ENCODE peak calls at places on chromosomes 3 and 15, in ten cellular contexts. N is heart right ventricle, H is T-helper 17 cell, R is MG63, Q is heart left ventricle, V is fibroblast of lung, Z is neural progenitor cell, O is neuronal stem cell, E is left ventricle myocardium inferior, A is spleen. U is an unnamed sample. For H3K9me3, the result is how much of the 10 kb centered on the place peaks cover.

GRCh38 chr3:69865920-69866679 is 126.8 kb downstream of the MITF start:
- DNase-seq in Q (no peak), O (no peak), V (no peak), N (peak), H (no peak), Z (peak), E (peak), R (no peak), A (no peak), U (no peak)

GRCh38 chr15:96035091-96035490 is 295.4 kb upstream of the NR2F2 start:
- DNase-seq in V (no peak), Q (no peak), E (no peak), O (no peak), R (no peak), N (no peak), A (no peak), H (no peak), Z (no peak), U (no peak)

GRCh38 chr3:151404316-151404715 is 19.8 kb upstream of the P2RY12 start:
- DNase-seq in Z (no peak), V (peak), E (no peak), O (no peak), A (no peak), R (no peak), N (no peak), Q (no peak), H (no peak), U (no peak)

GRCh38 chr3:52846427-52846983 is 11.7 kb upstream of the MUSTN1 start:
- DNase-seq in A (no peak), Z (no peak), H (no peak), O (no peak), N (no peak), V (no peak), R (no peak), Q (peak), E (no peak), U (no peak)

GRCh38 chr3:111980716-111981456 is 2.1 kb downstream of the ABHD10 start:
- DNase-seq in V (no peak), A (no peak), H (no peak), R (no peak), E (no peak), Q (no peak), O (no peak), N (no peak), Z (no peak), U (no peak)

GRCh38 chr15:76982356-76982755 is 12.6 kb upstream of the PSTPIP1 start:
- DNase-seq in H (no peak), A (no peak), Z (no peak), O (no peak), Q (no peak), R (no peak), V (no peak), N (no peak), E (no peak), U (no peak)

GRCh38 chr3:100665230-100665629 is 44.1 kb upstream of the TFG start:
- DNase-seq in A (no peak), O (no peak), E (no peak), V (no peak), N (no peak), Q (no peak), R (no peak), Z (no peak), H (no peak), U (peak)

GRCh38 chr3:42936157-42936981 is 30.4 kb downstream of the ZNF662 start:
- DNase-seq in O (no peak), Q (peak), V (peak), H (no peak), N (peak), R (no peak), A (peak), Z (no peak), E (peak), U (no peak)

GRCh38 chr3:122416966-122417365 is 1.1 kb upstream of the WDR5B start:
- DNase-seq in H (no peak), Q (no peak), R (no peak), E (no peak), V (peak), N (no peak), Z (peak), O (no peak), A (peak), U (no peak)

GRCh38 chr15:85404922-85405293 is 24.5 kb downstream of the AKAP13 start:
- DNase-seq in R (no peak), V (peak), Z (peak), Q (no peak), A (no peak), H (no peak), O (peak), E (no peak), N (no peak), U (no peak)

GRCh38 chr3:17678116-17678741 is 64.2 kb downstream of the TBC1D5 start:
- DNase-seq in E (no peak), R (no peak), H (no peak), N (no peak), Z (no peak), V (peak), O (no peak), Q (no peak), A (no peak), U (no peak)

GRCh38 chr3:46665763-46666470 is 27.6 kb downstream of the ALS2CL start:
- DNase-seq in V (no peak), E (no peak), N (no peak), A (peak), Z (no peak), R (no peak), O (no peak), H (no peak), Q (peak), U (no peak)

GRCh38 chr3:73716418-73716817 is 91.7 kb upstream of the PDZRN3 start:
- DNase-seq in V (peak), O (no peak), N (no peak), A (no peak), H (no peak), R (no peak), Z (no peak), E (no peak), Q (no peak), U (no peak)

GRCh38 chr15:47334805-47335204 is 382.5 kb upstream of the SEMA6D start:
- DNase-seq in R (no peak), O (no peak), Q (no peak), V (no peak), N (no peak), A (no peak), Z (no peak), H (no peak), E (no peak), U (no peak)

GRCh38 chr15:61141497-61142125 is 87.5 kb downstream of the RORA start:
- DNase-seq in N (no peak), R (no peak), Q (no peak), Z (no peak), H (no peak), V (no peak), E (no peak), A (no peak), O (no peak), U (no peak)

GRCh38 chr3:171396048-171396447 is 64.2 kb downstream of the TNIK start:
- DNase-seq in V (peak), R (no peak), H (no peak), Q (no peak), O (no peak), A (no peak), E (no peak), Z (no peak), N (no peak), U (peak)
- H3K9me3 ChIP-seq in V (under half), R (under half), H (under half), Q (under half), O (under half), A (under half), E (under half), Z (under half), N (under half), U (under half)

GRCh38 chr15:100384108-100384410 is 42.3 kb upstream of the ADAMTS17 start:
- DNase-seq in V (no peak), Z (no peak), R (no peak), E (no peak), Q (no peak), O (no peak), H (no peak), A (no peak), N (no peak), U (no peak)
- H3K9me3 ChIP-seq in V (under half), Z (under half), R (under half), E (half or more), Q (under half), O (under half), H (under half), A (under half), N (under half), U (under half)

GRCh38 chr3:5891721-5892120 is 704.2 kb downstream of the EDEM1 start:
- DNase-seq in O (no peak), Q (no peak), E (no peak), Z (no peak), R (peak), N (no peak), V (peak), A (no peak), H (no peak), U (no peak)

DNA sequence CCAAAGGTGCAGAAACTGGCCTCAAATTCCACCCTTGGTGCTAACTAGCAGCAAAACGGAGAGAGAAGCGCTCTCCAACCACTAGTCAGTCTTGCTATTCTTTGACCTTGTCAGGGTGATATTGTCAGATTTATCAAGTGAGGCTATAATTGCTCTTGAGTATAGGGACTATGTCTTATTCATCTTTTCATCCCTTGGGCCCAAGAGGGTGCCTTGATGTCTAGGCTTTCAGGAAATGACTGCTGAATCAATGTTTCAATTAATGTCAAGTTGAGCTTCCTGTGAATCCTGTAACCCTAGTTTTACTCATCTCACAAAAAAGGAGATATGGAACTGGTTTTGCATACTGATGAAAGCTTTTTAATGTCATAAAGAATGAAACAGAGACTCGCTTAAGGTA is 701.3 kb downstream of the EDEM1 start:
- DNase-seq in O (no peak), E (no peak), A (no peak), Q (no peak), N (no peak), H (no peak), R (no peak), Z (no peak), V (no peak), U (no peak)
- H3K9me3 ChIP-seq in O (under half), E (under half), A (under half), Q (under half), N (under half), H (under half), R (under half), Z (under half), V (under half), U (under half)

DNA sequence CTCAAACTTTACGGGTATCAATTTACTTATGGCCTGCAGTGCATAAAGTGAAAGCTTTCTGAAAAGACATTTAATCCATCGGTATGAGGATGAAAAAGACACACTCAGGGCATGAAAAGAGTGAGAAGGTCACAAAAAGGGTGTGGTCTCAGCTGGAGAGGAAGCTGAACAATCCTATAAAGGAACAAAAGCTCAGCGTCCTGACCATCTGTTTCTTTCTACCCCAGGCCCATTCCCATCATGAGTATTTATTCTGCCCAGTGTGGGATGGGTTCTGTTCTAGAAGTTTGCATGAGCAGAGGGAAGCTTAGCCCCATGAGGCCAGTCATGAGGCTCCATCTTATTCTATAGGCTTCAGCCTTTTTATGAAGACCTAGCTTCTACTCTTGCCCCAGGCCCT is 144.6 kb downstream of the LPP start:
- DNase-seq in Z (peak), R (no peak), E (no peak), V (no peak), Q (no peak), A (no peak), H (no peak), O (no peak), N (no peak), U (no peak)
- H3K9me3 ChIP-seq in Z (under half), R (under half), E (under half), V (under half), Q (under half), A (under half), H (under half), O (under half), N (under half), U (under half)